ENCODE peak calls at places on chromosomes 11 and 22, in ten cellular contexts. One of them, this sample, is unnamed.

GRCh38 chr11:108224908-108225786 is 2.3 kb downstream of the ATM start:
- DNase-seq in CD4-positive, alpha-beta T cell: peak
- DNase-seq in astrocyte: no peak
- DNase-seq in amniotic stem cell: no peak
- DNase-seq in CD4-positive, alpha-beta memory T cell: peak
- DNase-seq in stimulated activated naive B cell treated with anti-CD40 and anti-IgM and Interleukin-4, amounts not matched to agents 10 μg/mL and 1 μg/mL and 100 μg/mL, for 72 hours: peak
- DNase-seq in stimulated activated CD8-positive, alpha-beta memory T cell treated with anti-CD3 and anti-CD28 coated beads, Interleukin-4, amount 100 ng/mL, for 4 hours: no peak
- DNase-seq in thoracic aorta: no peak
- DNase-seq in heart right ventricle: no peak
- DNase-seq in stimulated activated CD4-positive, alpha-beta T cell treated with anti-CD3 and anti-CD28 coated beads, Interleukin-2, amount 100 ng/mL, for 24 hours: peak
- DNase-seq in this sample: no peak

GRCh38 chr11:72831521-72832300 is 17.5 kb downstream of the ATG16L2 start:
- DNase-seq in CD4-positive, alpha-beta T cell: peak
- DNase-seq in astrocyte: peak
- DNase-seq in amniotic stem cell: peak
- DNase-seq in CD4-positive, alpha-beta memory T cell: peak
- DNase-seq in stimulated activated naive B cell treated with anti-CD40 and anti-IgM and Interleukin-4, amounts not matched to agents 10 μg/mL and 1 μg/mL and 100 μg/mL, for 72 hours: no peak
- DNase-seq in stimulated activated CD8-positive, alpha-beta memory T cell treated with anti-CD3 and anti-CD28 coated beads, Interleukin-4, amount 100 ng/mL, for 4 hours: no peak
- DNase-seq in thoracic aorta: peak
- DNase-seq in heart right ventricle: peak
- DNase-seq in stimulated activated CD4-positive, alpha-beta T cell treated with anti-CD3 and anti-CD28 coated beads, Interleukin-2, amount 100 ng/mL, for 24 hours: peak
- DNase-seq in this sample: peak

GRCh38 chr22:33350391-33350955 is 292.3 kb upstream of the SYN3 start:
- DNase-seq in CD4-positive, alpha-beta T cell: no peak
- DNase-seq in astrocyte: no peak
- DNase-seq in amniotic stem cell: no peak
- DNase-seq in CD4-positive, alpha-beta memory T cell: no peak
- DNase-seq in stimulated activated naive B cell treated with anti-CD40 and anti-IgM and Interleukin-4, amounts not matched to agents 10 μg/mL and 1 μg/mL and 100 μg/mL, for 72 hours: no peak
- DNase-seq in stimulated activated CD8-positive, alpha-beta memory T cell treated with anti-CD3 and anti-CD28 coated beads, Interleukin-4, amount 100 ng/mL, for 4 hours: no peak
- DNase-seq in thoracic aorta: no peak
- DNase-seq in heart right ventricle: no peak
- DNase-seq in stimulated activated CD4-positive, alpha-beta T cell treated with anti-CD3 and anti-CD28 coated beads, Interleukin-2, amount 100 ng/mL, for 24 hours: no peak
- DNase-seq in this sample: no peak

GRCh38 chr11:111408789-111409727 is 30.0 kb upstream of the POU2AF1 start:
- DNase-seq in CD4-positive, alpha-beta T cell: no peak
- DNase-seq in astrocyte: peak
- DNase-seq in amniotic stem cell: no peak
- DNase-seq in CD4-positive, alpha-beta memory T cell: no peak
- DNase-seq in stimulated activated naive B cell treated with anti-CD40 and anti-IgM and Interleukin-4, amounts not matched to agents 10 μg/mL and 1 μg/mL and 100 μg/mL, for 72 hours: no peak
- DNase-seq in stimulated activated CD8-positive, alpha-beta memory T cell treated with anti-CD3 and anti-CD28 coated beads, Interleukin-4, amount 100 ng/mL, for 4 hours: no peak
- DNase-seq in thoracic aorta: no peak
- DNase-seq in heart right ventricle: no peak
- DNase-seq in stimulated activated CD4-positive, alpha-beta T cell treated with anti-CD3 and anti-CD28 coated beads, Interleukin-2, amount 100 ng/mL, for 24 hours: no peak
- DNase-seq in this sample: no peak

GRCh38 chr11:7484645-7485044 is 661 bp upstream of the OLFML1 start:
- DNase-seq in CD4-positive, alpha-beta T cell: no peak
- DNase-seq in astrocyte: no peak
- DNase-seq in amniotic stem cell: no peak
- DNase-seq in CD4-positive, alpha-beta memory T cell: no peak
- DNase-seq in stimulated activated naive B cell treated with anti-CD40 and anti-IgM and Interleukin-4, amounts not matched to agents 10 μg/mL and 1 μg/mL and 100 μg/mL, for 72 hours: no peak
- DNase-seq in stimulated activated CD8-positive, alpha-beta memory T cell treated with anti-CD3 and anti-CD28 coated beads, Interleukin-4, amount 100 ng/mL, for 4 hours: no peak
- DNase-seq in thoracic aorta: no peak
- DNase-seq in heart right ventricle: no peak
- DNase-seq in stimulated activated CD4-positive, alpha-beta T cell treated with anti-CD3 and anti-CD28 coated beads, Interleukin-2, amount 100 ng/mL, for 24 hours: no peak
- DNase-seq in this sample: no peak

GRCh38 chr22:24427500-24428164 is at the start of gene ADORA2A:
- DNase-seq in CD4-positive, alpha-beta T cell: peak
- DNase-seq in astrocyte: no peak
- DNase-seq in amniotic stem cell: no peak
- DNase-seq in CD4-positive, alpha-beta memory T cell: peak
- DNase-seq in stimulated activated naive B cell treated with anti-CD40 and anti-IgM and Interleukin-4, amounts not matched to agents 10 μg/mL and 1 μg/mL and 100 μg/mL, for 72 hours: peak
- DNase-seq in stimulated activated CD8-positive, alpha-beta memory T cell treated with anti-CD3 and anti-CD28 coated beads, Interleukin-4, amount 100 ng/mL, for 4 hours: peak
- DNase-seq in thoracic aorta: no peak
- DNase-seq in heart right ventricle: peak
- DNase-seq in stimulated activated CD4-positive, alpha-beta T cell treated with anti-CD3 and anti-CD28 coated beads, Interleukin-2, amount 100 ng/mL, for 24 hours: peak
- DNase-seq in this sample: no peak

GRCh38 chr11:108881136-108881535 is 216.3 kb downstream of the DDX10 start:
- DNase-seq in CD4-positive, alpha-beta T cell: no peak
- DNase-seq in astrocyte: no peak
- DNase-seq in amniotic stem cell: no peak
- DNase-seq in CD4-positive, alpha-beta memory T cell: no peak
- DNase-seq in stimulated activated naive B cell treated with anti-CD40 and anti-IgM and Interleukin-4, amounts not matched to agents 10 μg/mL and 1 μg/mL and 100 μg/mL, for 72 hours: no peak
- DNase-seq in stimulated activated CD8-positive, alpha-beta memory T cell treated with anti-CD3 and anti-CD28 coated beads, Interleukin-4, amount 100 ng/mL, for 4 hours: no peak
- DNase-seq in thoracic aorta: no peak
- DNase-seq in heart right ventricle: no peak
- DNase-seq in stimulated activated CD4-positive, alpha-beta T cell treated with anti-CD3 and anti-CD28 coated beads, Interleukin-2, amount 100 ng/mL, for 24 hours: no peak
- DNase-seq in this sample: no peak

GRCh38 chr11:110297726-110298297 is 1.4 kb upstream of the RDX start:
- DNase-seq in CD4-positive, alpha-beta T cell: no peak
- DNase-seq in astrocyte: no peak
- DNase-seq in amniotic stem cell: no peak
- DNase-seq in CD4-positive, alpha-beta memory T cell: no peak
- DNase-seq in stimulated activated naive B cell treated with anti-CD40 and anti-IgM and Interleukin-4, amounts not matched to agents 10 μg/mL and 1 μg/mL and 100 μg/mL, for 72 hours: no peak
- DNase-seq in stimulated activated CD8-positive, alpha-beta memory T cell treated with anti-CD3 and anti-CD28 coated beads, Interleukin-4, amount 100 ng/mL, for 4 hours: no peak
- DNase-seq in thoracic aorta: no peak
- DNase-seq in heart right ventricle: no peak
- DNase-seq in stimulated activated CD4-positive, alpha-beta T cell treated with anti-CD3 and anti-CD28 coated beads, Interleukin-2, amount 100 ng/mL, for 24 hours: no peak
- DNase-seq in this sample: no peak

GRCh38 chr11:10309163-10310093 is 4.6 kb downstream of the ADM start:
- DNase-seq in CD4-positive, alpha-beta T cell: no peak
- DNase-seq in astrocyte: peak
- DNase-seq in amniotic stem cell: no peak
- DNase-seq in CD4-positive, alpha-beta memory T cell: no peak
- DNase-seq in stimulated activated naive B cell treated with anti-CD40 and anti-IgM and Interleukin-4, amounts not matched to agents 10 μg/mL and 1 μg/mL and 100 μg/mL, for 72 hours: no peak
- DNase-seq in stimulated activated CD8-positive, alpha-beta memory T cell treated with anti-CD3 and anti-CD28 coated beads, Interleukin-4, amount 100 ng/mL, for 4 hours: no peak
- DNase-seq in thoracic aorta: no peak
- DNase-seq in heart right ventricle: peak
- DNase-seq in stimulated activated CD4-positive, alpha-beta T cell treated with anti-CD3 and anti-CD28 coated beads, Interleukin-2, amount 100 ng/mL, for 24 hours: no peak
- DNase-seq in this sample: peak

GRCh38 chr11:2206291-2206690 is 34.7 kb upstream of the TH start:
- DNase-seq in CD4-positive, alpha-beta T cell: no peak
- DNase-seq in astrocyte: no peak
- DNase-seq in amniotic stem cell: no peak
- DNase-seq in CD4-positive, alpha-beta memory T cell: no peak
- DNase-seq in stimulated activated naive B cell treated with anti-CD40 and anti-IgM and Interleukin-4, amounts not matched to agents 10 μg/mL and 1 μg/mL and 100 μg/mL, for 72 hours: no peak
- DNase-seq in stimulated activated CD8-positive, alpha-beta memory T cell treated with anti-CD3 and anti-CD28 coated beads, Interleukin-4, amount 100 ng/mL, for 4 hours: no peak
- DNase-seq in thoracic aorta: no peak
- DNase-seq in heart right ventricle: no peak
- DNase-seq in stimulated activated CD4-positive, alpha-beta T cell treated with anti-CD3 and anti-CD28 coated beads, Interleukin-2, amount 100 ng/mL, for 24 hours: no peak
- DNase-seq in this sample: no peak

GRCh38 chr22:19109198-19110063 is 12.8 kb downstream of the DGCR2 start:
- DNase-seq in CD4-positive, alpha-beta T cell: peak
- DNase-seq in astrocyte: peak
- DNase-seq in amniotic stem cell: peak
- DNase-seq in CD4-positive, alpha-beta memory T cell: peak
- DNase-seq in stimulated activated naive B cell treated with anti-CD40 and anti-IgM and Interleukin-4, amounts not matched to agents 10 μg/mL and 1 μg/mL and 100 μg/mL, for 72 hours: no peak
- DNase-seq in stimulated activated CD8-positive, alpha-beta memory T cell treated with anti-CD3 and anti-CD28 coated beads, Interleukin-4, amount 100 ng/mL, for 4 hours: no peak
- DNase-seq in thoracic aorta: no peak
- DNase-seq in heart right ventricle: no peak
- DNase-seq in stimulated activated CD4-positive, alpha-beta T cell treated with anti-CD3 and anti-CD28 coated beads, Interleukin-2, amount 100 ng/mL, for 24 hours: peak
- DNase-seq in this sample: peak

GRCh38 chr11:29002816-29003215 is 894.6 kb downstream of the METTL15 start:
- DNase-seq in CD4-positive, alpha-beta T cell: no peak
- DNase-seq in astrocyte: no peak
- DNase-seq in amniotic stem cell: no peak
- DNase-seq in CD4-positive, alpha-beta memory T cell: no peak
- DNase-seq in stimulated activated naive B cell treated with anti-CD40 and anti-IgM and Interleukin-4, amounts not matched to agents 10 μg/mL and 1 μg/mL and 100 μg/mL, for 72 hours: no peak
- DNase-seq in stimulated activated CD8-positive, alpha-beta memory T cell treated with anti-CD3 and anti-CD28 coated beads, Interleukin-4, amount 100 ng/mL, for 4 hours: no peak
- DNase-seq in thoracic aorta: no peak
- DNase-seq in heart right ventricle: no peak
- DNase-seq in stimulated activated CD4-positive, alpha-beta T cell treated with anti-CD3 and anti-CD28 coated beads, Interleukin-2, amount 100 ng/mL, for 24 hours: no peak
- DNase-seq in this sample: no peak

GRCh38 chr11:10657308-10658271 is 36.0 kb downstream of the IRAG1 start:
- DNase-seq in CD4-positive, alpha-beta T cell: no peak
- DNase-seq in astrocyte: peak
- DNase-seq in amniotic stem cell: no peak
- DNase-seq in CD4-positive, alpha-beta memory T cell: no peak
- DNase-seq in stimulated activated naive B cell treated with anti-CD40 and anti-IgM and Interleukin-4, amounts not matched to agents 10 μg/mL and 1 μg/mL and 100 μg/mL, for 72 hours: peak
- DNase-seq in stimulated activated CD8-positive, alpha-beta memory T cell treated with anti-CD3 and anti-CD28 coated beads, Interleukin-4, amount 100 ng/mL, for 4 hours: no peak
- DNase-seq in thoracic aorta: no peak
- DNase-seq in heart right ventricle: no peak
- DNase-seq in stimulated activated CD4-positive, alpha-beta T cell treated with anti-CD3 and anti-CD28 coated beads, Interleukin-2, amount 100 ng/mL, for 24 hours: no peak
- DNase-seq in this sample: no peak

GRCh38 chr11:72378704-72379383 is 55.5 kb downstream of the CLPB start:
- DNase-seq in CD4-positive, alpha-beta T cell: no peak
- DNase-seq in astrocyte: peak
- DNase-seq in amniotic stem cell: no peak
- DNase-seq in CD4-positive, alpha-beta memory T cell: no peak
- DNase-seq in stimulated activated naive B cell treated with anti-CD40 and anti-IgM and Interleukin-4, amounts not matched to agents 10 μg/mL and 1 μg/mL and 100 μg/mL, for 72 hours: no peak
- DNase-seq in stimulated activated CD8-positive, alpha-beta memory T cell treated with anti-CD3 and anti-CD28 coated beads, Interleukin-4, amount 100 ng/mL, for 4 hours: no peak
- DNase-seq in thoracic aorta: peak
- DNase-seq in heart right ventricle: peak
- DNase-seq in stimulated activated CD4-positive, alpha-beta T cell treated with anti-CD3 and anti-CD28 coated beads, Interleukin-2, amount 100 ng/mL, for 24 hours: no peak
- DNase-seq in this sample: no peak

GRCh38 chr11:121422675-121423074 is 29.4 kb upstream of the SORL1 start:
- DNase-seq in CD4-positive, alpha-beta T cell: no peak
- DNase-seq in astrocyte: no peak
- DNase-seq in amniotic stem cell: no peak
- DNase-seq in CD4-positive, alpha-beta memory T cell: peak
- DNase-seq in stimulated activated naive B cell treated with anti-CD40 and anti-IgM and Interleukin-4, amounts not matched to agents 10 μg/mL and 1 μg/mL and 100 μg/mL, for 72 hours: peak
- DNase-seq in stimulated activated CD8-positive, alpha-beta memory T cell treated with anti-CD3 and anti-CD28 coated beads, Interleukin-4, amount 100 ng/mL, for 4 hours: no peak
- DNase-seq in thoracic aorta: no peak
- DNase-seq in heart right ventricle: no peak
- DNase-seq in stimulated activated CD4-positive, alpha-beta T cell treated with anti-CD3 and anti-CD28 coated beads, Interleukin-2, amount 100 ng/mL, for 24 hours: no peak
- DNase-seq in this sample: no peak

GRCh38 chr11:15897211-15897960 is 459.0 kb downstream of the SOX6 start:
- DNase-seq in CD4-positive, alpha-beta T cell: no peak
- DNase-seq in astrocyte: peak
- DNase-seq in amniotic stem cell: no peak
- DNase-seq in CD4-positive, alpha-beta memory T cell: no peak
- DNase-seq in stimulated activated naive B cell treated with anti-CD40 and anti-IgM and Interleukin-4, amounts not matched to agents 10 μg/mL and 1 μg/mL and 100 μg/mL, for 72 hours: no peak
- DNase-seq in stimulated activated CD8-positive, alpha-beta memory T cell treated with anti-CD3 and anti-CD28 coated beads, Interleukin-4, amount 100 ng/mL, for 4 hours: no peak
- DNase-seq in thoracic aorta: no peak
- DNase-seq in heart right ventricle: no peak
- DNase-seq in stimulated activated CD4-positive, alpha-beta T cell treated with anti-CD3 and anti-CD28 coated beads, Interleukin-2, amount 100 ng/mL, for 24 hours: no peak
- DNase-seq in this sample: no peak

GRCh38 chr11:117076941-117077659 is 21.1 kb downstream of the SIK3 start:
- DNase-seq in CD4-positive, alpha-beta T cell: no peak
- DNase-seq in astrocyte: no peak
- DNase-seq in amniotic stem cell: no peak
- DNase-seq in CD4-positive, alpha-beta memory T cell: no peak
- DNase-seq in stimulated activated naive B cell treated with anti-CD40 and anti-IgM and Interleukin-4, amounts not matched to agents 10 μg/mL and 1 μg/mL and 100 μg/mL, for 72 hours: no peak
- DNase-seq in stimulated activated CD8-positive, alpha-beta memory T cell treated with anti-CD3 and anti-CD28 coated beads, Interleukin-4, amount 100 ng/mL, for 4 hours: no peak
- DNase-seq in thoracic aorta: no peak
- DNase-seq in heart right ventricle: no peak
- DNase-seq in stimulated activated CD4-positive, alpha-beta T cell treated with anti-CD3 and anti-CD28 coated beads, Interleukin-2, amount 100 ng/mL, for 24 hours: no peak
- DNase-seq in this sample: no peak

GRCh38 chr11:20611892-20612291 is 12.5 kb downstream of the SLC6A5 start:
- DNase-seq in CD4-positive, alpha-beta T cell: no peak
- DNase-seq in astrocyte: no peak
- DNase-seq in amniotic stem cell: no peak
- DNase-seq in CD4-positive, alpha-beta memory T cell: no peak
- DNase-seq in stimulated activated naive B cell treated with anti-CD40 and anti-IgM and Interleukin-4, amounts not matched to agents 10 μg/mL and 1 μg/mL and 100 μg/mL, for 72 hours: no peak
- DNase-seq in stimulated activated CD8-positive, alpha-beta memory T cell treated with anti-CD3 and anti-CD28 coated beads, Interleukin-4, amount 100 ng/mL, for 4 hours: no peak
- DNase-seq in thoracic aorta: no peak
- DNase-seq in heart right ventricle: no peak
- DNase-seq in stimulated activated CD4-positive, alpha-beta T cell treated with anti-CD3 and anti-CD28 coated beads, Interleukin-2, amount 100 ng/mL, for 24 hours: no peak
- DNase-seq in this sample: no peak

GRCh38 chr11:99638073-99638553 is 617.4 kb downstream of the CNTN5 start:
- DNase-seq in CD4-positive, alpha-beta T cell: no peak
- DNase-seq in astrocyte: no peak
- DNase-seq in amniotic stem cell: no peak
- DNase-seq in CD4-positive, alpha-beta memory T cell: no peak
- DNase-seq in stimulated activated naive B cell treated with anti-CD40 and anti-IgM and Interleukin-4, amounts not matched to agents 10 μg/mL and 1 μg/mL and 100 μg/mL, for 72 hours: no peak
- DNase-seq in stimulated activated CD8-positive, alpha-beta memory T cell treated with anti-CD3 and anti-CD28 coated beads, Interleukin-4, amount 100 ng/mL, for 4 hours: no peak
- DNase-seq in thoracic aorta: no peak
- DNase-seq in heart right ventricle: no peak
- DNase-seq in stimulated activated CD4-positive, alpha-beta T cell treated with anti-CD3 and anti-CD28 coated beads, Interleukin-2, amount 100 ng/mL, for 24 hours: no peak
- DNase-seq in this sample: no peak

GRCh38 chr11:113806403-113806802 is 26.8 kb downstream of the CLDN25 start:
- DNase-seq in CD4-positive, alpha-beta T cell: no peak
- DNase-seq in astrocyte: no peak
- DNase-seq in amniotic stem cell: no peak
- DNase-seq in CD4-positive, alpha-beta memory T cell: no peak
- DNase-seq in stimulated activated naive B cell treated with anti-CD40 and anti-IgM and Interleukin-4, amounts not matched to agents 10 μg/mL and 1 μg/mL and 100 μg/mL, for 72 hours: peak
- DNase-seq in stimulated activated CD8-positive, alpha-beta memory T cell treated with anti-CD3 and anti-CD28 coated beads, Interleukin-4, amount 100 ng/mL, for 4 hours: no peak
- DNase-seq in thoracic aorta: no peak
- DNase-seq in heart right ventricle: no peak
- DNase-seq in stimulated activated CD4-positive, alpha-beta T cell treated with anti-CD3 and anti-CD28 coated beads, Interleukin-2, amount 100 ng/mL, for 24 hours: no peak
- DNase-seq in this sample: no peak

GRCh38 chr11:91773090-91773489 is 451.5 kb upstream of the FAT3 start:
- DNase-seq in CD4-positive, alpha-beta T cell: no peak
- DNase-seq in astrocyte: no peak
- DNase-seq in amniotic stem cell: no peak
- DNase-seq in CD4-positive, alpha-beta memory T cell: no peak
- DNase-seq in stimulated activated naive B cell treated with anti-CD40 and anti-IgM and Interleukin-4, amounts not matched to agents 10 μg/mL and 1 μg/mL and 100 μg/mL, for 72 hours: no peak
- DNase-seq in stimulated activated CD8-positive, alpha-beta memory T cell treated with anti-CD3 and anti-CD28 coated beads, Interleukin-4, amount 100 ng/mL, for 4 hours: no peak
- DNase-seq in thoracic aorta: no peak
- DNase-seq in heart right ventricle: no peak
- DNase-seq in stimulated activated CD4-positive, alpha-beta T cell treated with anti-CD3 and anti-CD28 coated beads, Interleukin-2, amount 100 ng/mL, for 24 hours: no peak
- DNase-seq in this sample: no peak

GRCh38 chr11:18204220-18204619 is 31.6 kb downstream of the MRGPRX4 start:
- DNase-seq in CD4-positive, alpha-beta T cell: no peak
- DNase-seq in astrocyte: no peak
- DNase-seq in amniotic stem cell: no peak
- DNase-seq in CD4-positive, alpha-beta memory T cell: no peak
- DNase-seq in stimulated activated naive B cell treated with anti-CD40 and anti-IgM and Interleukin-4, amounts not matched to agents 10 μg/mL and 1 μg/mL and 100 μg/mL, for 72 hours: no peak
- DNase-seq in stimulated activated CD8-positive, alpha-beta memory T cell treated with anti-CD3 and anti-CD28 coated beads, Interleukin-4, amount 100 ng/mL, for 4 hours: no peak
- DNase-seq in thoracic aorta: no peak
- DNase-seq in heart right ventricle: no peak
- DNase-seq in stimulated activated CD4-positive, alpha-beta T cell treated with anti-CD3 and anti-CD28 coated beads, Interleukin-2, amount 100 ng/mL, for 24 hours: no peak
- DNase-seq in this sample: no peak

GRCh38 chr11:25593221-25593620 is 738.7 kb upstream of the ANO3 start:
- DNase-seq in CD4-positive, alpha-beta T cell: no peak
- DNase-seq in astrocyte: no peak
- DNase-seq in amniotic stem cell: no peak
- DNase-seq in CD4-positive, alpha-beta memory T cell: no peak
- DNase-seq in stimulated activated naive B cell treated with anti-CD40 and anti-IgM and Interleukin-4, amounts not matched to agents 10 μg/mL and 1 μg/mL and 100 μg/mL, for 72 hours: no peak
- DNase-seq in stimulated activated CD8-positive, alpha-beta memory T cell treated with anti-CD3 and anti-CD28 coated beads, Interleukin-4, amount 100 ng/mL, for 4 hours: no peak
- DNase-seq in thoracic aorta: no peak
- DNase-seq in heart right ventricle: no peak
- DNase-seq in stimulated activated CD4-positive, alpha-beta T cell treated with anti-CD3 and anti-CD28 coated beads, Interleukin-2, amount 100 ng/mL, for 24 hours: no peak
- DNase-seq in this sample: no peak

GRCh38 chr11:17740649-17741235 is 6.2 kb downstream of the KCNC1 start:
- DNase-seq in CD4-positive, alpha-beta T cell: no peak
- DNase-seq in astrocyte: no peak
- DNase-seq in amniotic stem cell: no peak
- DNase-seq in CD4-positive, alpha-beta memory T cell: no peak
- DNase-seq in stimulated activated naive B cell treated with anti-CD40 and anti-IgM and Interleukin-4, amounts not matched to agents 10 μg/mL and 1 μg/mL and 100 μg/mL, for 72 hours: no peak
- DNase-seq in stimulated activated CD8-positive, alpha-beta memory T cell treated with anti-CD3 and anti-CD28 coated beads, Interleukin-4, amount 100 ng/mL, for 4 hours: no peak
- DNase-seq in thoracic aorta: no peak
- DNase-seq in heart right ventricle: no peak
- DNase-seq in stimulated activated CD4-positive, alpha-beta T cell treated with anti-CD3 and anti-CD28 coated beads, Interleukin-2, amount 100 ng/mL, for 24 hours: no peak
- DNase-seq in this sample: no peak

GRCh38 chr11:134864233-134864967 is 452.4 kb upstream of the B3GAT1 start:
- DNase-seq in CD4-positive, alpha-beta T cell: no peak
- DNase-seq in astrocyte: no peak
- DNase-seq in amniotic stem cell: no peak
- DNase-seq in CD4-positive, alpha-beta memory T cell: no peak
- DNase-seq in stimulated activated naive B cell treated with anti-CD40 and anti-IgM and Interleukin-4, amounts not matched to agents 10 μg/mL and 1 μg/mL and 100 μg/mL, for 72 hours: no peak
- DNase-seq in stimulated activated CD8-positive, alpha-beta memory T cell treated with anti-CD3 and anti-CD28 coated beads, Interleukin-4, amount 100 ng/mL, for 4 hours: no peak
- DNase-seq in thoracic aorta: no peak
- DNase-seq in heart right ventricle: no peak
- DNase-seq in stimulated activated CD4-positive, alpha-beta T cell treated with anti-CD3 and anti-CD28 coated beads, Interleukin-2, amount 100 ng/mL, for 24 hours: no peak
- DNase-seq in this sample: no peak

GRCh38 chr22:47851586-47851985 is 1089.1 kb downstream of the TBC1D22A start:
- DNase-seq in CD4-positive, alpha-beta T cell: no peak
- DNase-seq in astrocyte: no peak
- DNase-seq in amniotic stem cell: no peak
- DNase-seq in CD4-positive, alpha-beta memory T cell: no peak
- DNase-seq in stimulated activated naive B cell treated with anti-CD40 and anti-IgM and Interleukin-4, amounts not matched to agents 10 μg/mL and 1 μg/mL and 100 μg/mL, for 72 hours: no peak
- DNase-seq in stimulated activated CD8-positive, alpha-beta memory T cell treated with anti-CD3 and anti-CD28 coated beads, Interleukin-4, amount 100 ng/mL, for 4 hours: no peak
- DNase-seq in thoracic aorta: no peak
- DNase-seq in heart right ventricle: no peak
- DNase-seq in stimulated activated CD4-positive, alpha-beta T cell treated with anti-CD3 and anti-CD28 coated beads, Interleukin-2, amount 100 ng/mL, for 24 hours: no peak
- DNase-seq in this sample: no peak

GRCh38 chr11:28835790-28836189 is 727.6 kb downstream of the METTL15 start:
- DNase-seq in CD4-positive, alpha-beta T cell: no peak
- DNase-seq in astrocyte: peak
- DNase-seq in amniotic stem cell: no peak
- DNase-seq in CD4-positive, alpha-beta memory T cell: no peak
- DNase-seq in stimulated activated naive B cell treated with anti-CD40 and anti-IgM and Interleukin-4, amounts not matched to agents 10 μg/mL and 1 μg/mL and 100 μg/mL, for 72 hours: no peak
- DNase-seq in stimulated activated CD8-positive, alpha-beta memory T cell treated with anti-CD3 and anti-CD28 coated beads, Interleukin-4, amount 100 ng/mL, for 4 hours: no peak
- DNase-seq in thoracic aorta: no peak
- DNase-seq in heart right ventricle: no peak
- DNase-seq in stimulated activated CD4-positive, alpha-beta T cell treated with anti-CD3 and anti-CD28 coated beads, Interleukin-2, amount 100 ng/mL, for 24 hours: no peak
- DNase-seq in this sample: no peak

GRCh38 chr11:8342821-8343681 is 79.4 kb upstream of the LMO1 start:
- DNase-seq in CD4-positive, alpha-beta T cell: no peak
- DNase-seq in astrocyte: no peak
- DNase-seq in amniotic stem cell: no peak
- DNase-seq in CD4-positive, alpha-beta memory T cell: no peak
- DNase-seq in stimulated activated naive B cell treated with anti-CD40 and anti-IgM and Interleukin-4, amounts not matched to agents 10 μg/mL and 1 μg/mL and 100 μg/mL, for 72 hours: peak
- DNase-seq in stimulated activated CD8-positive, alpha-beta memory T cell treated with anti-CD3 and anti-CD28 coated beads, Interleukin-4, amount 100 ng/mL, for 4 hours: no peak
- DNase-seq in thoracic aorta: no peak
- DNase-seq in heart right ventricle: no peak
- DNase-seq in stimulated activated CD4-positive, alpha-beta T cell treated with anti-CD3 and anti-CD28 coated beads, Interleukin-2, amount 100 ng/mL, for 24 hours: peak
- DNase-seq in this sample: no peak